ENCODE peak calls at places on chromosomes 1 and 21, in eight cellular contexts. J is nephron progenitor cell; U is stimulated activated CD4-positive, alpha-beta T cell treated with anti-CD3 and anti-CD28 coated beads, Interleukin-12 subunit alpha, Interleukin-12 subunit beta, amount 100 ng/mL, for 4 hours; N is iris pigment epithelial cell; L is prostate gland; K is HT1080; R is epithelial cell of prostate; H is activated gamma-delta T cell treated with Interleukin-2 at 50 U/mL for 16 hours. I is an unnamed sample.

GRCh38 chr1:6162773-6163172 is 17.3 kb downstream of the CHD5 start:
- DNase-seq in J (no peak), U (no peak), N (no peak), L (no peak), K (no peak), R (no peak), H (no peak), I (peak)

GRCh38 chr1:234918216-234918841 is 210.3 kb downstream of the TOMM20 start:
- DNase-seq in J (peak), U (no peak), N (no peak), L (peak), K (no peak), R (no peak), H (no peak), I (no peak)

GRCh38 chr1:55773189-55773940 is 558.2 kb upstream of the USP24 start:
- DNase-seq in J (no peak), U (no peak), N (no peak), L (no peak), K (no peak), R (no peak), H (no peak), I (no peak)

GRCh38 chr21:31873696-31874599 is 1.1 kb downstream of the HUNK start:
- DNase-seq in J (peak), U (peak), N (no peak), L (peak), K (no peak), R (no peak), H (no peak), I (peak)

GRCh38 chr1:6280761-6281451 is 20.0 kb upstream of the GPR153 start:
- DNase-seq in J (peak), U (no peak), N (no peak), L (no peak), K (no peak), R (no peak), H (no peak), I (no peak)

GRCh38 chr1:152398812-152399698 is 15.0 kb downstream of the CRNN start:
- DNase-seq in J (no peak), U (no peak), N (no peak), L (no peak), K (peak), R (no peak), H (no peak), I (no peak)

GRCh38 chr1:20708891-20709290 is 8.9 kb downstream of the KIF17 start:
- DNase-seq in J (no peak), U (no peak), N (no peak), L (no peak), K (no peak), R (no peak), H (no peak), I (no peak)

GRCh38 chr21:42414928-42415769 is 11.4 kb downstream of the UBASH3A start:
- DNase-seq in J (no peak), U (peak), N (peak), L (no peak), K (peak), R (no peak), H (peak), I (no peak)

GRCh38 chr1:29269356-29269755 is 33.0 kb downstream of the PTPRU start:
- DNase-seq in J (no peak), U (no peak), N (no peak), L (no peak), K (no peak), R (no peak), H (no peak), I (no peak)

GRCh38 chr1:186155594-186155993 is 219.5 kb downstream of the TPR start:
- DNase-seq in J (no peak), U (no peak), N (peak), L (no peak), K (peak), R (peak), H (no peak), I (no peak)

GRCh38 chr1:206814716-206815341 is 42.5 kb upstream of the IL10 start:
- DNase-seq in J (no peak), U (no peak), N (peak), L (no peak), K (peak), R (no peak), H (no peak), I (no peak)

GRCh38 chr1:47436979-47437517 is 796 bp upstream of the FOXD2 start:
- DNase-seq in J (peak), U (peak), N (no peak), L (no peak), K (no peak), R (no peak), H (no peak), I (no peak)

GRCh38 chr1:17194981-17195528 is 9.9 kb upstream of the PADI1 start:
- DNase-seq in J (no peak), U (no peak), N (no peak), L (no peak), K (no peak), R (no peak), H (no peak), I (no peak)

GRCh38 chr1:32759997-32760623 is 57.0 kb downstream of the YARS1 start:
- DNase-seq in J (peak), U (no peak), N (peak), L (peak), K (peak), R (peak), H (no peak), I (no peak)

GRCh38 chr1:38271116-38271633 is 224.6 kb upstream of the POU3F1 start:
- DNase-seq in J (no peak), U (no peak), N (no peak), L (no peak), K (no peak), R (no peak), H (no peak), I (no peak)

GRCh38 chr21:36005879-36006400 is 54.4 kb downstream of the SETD4 start:
- DNase-seq in J (no peak), U (no peak), N (no peak), L (no peak), K (no peak), R (no peak), H (no peak), I (no peak)

GRCh38 chr1:10830961-10831669 is 34.7 kb upstream of the CASZ1 start:
- DNase-seq in J (no peak), U (no peak), N (no peak), L (no peak), K (peak), R (no peak), H (no peak), I (no peak)

GRCh38 chr1:12406218-12407021 is 176.6 kb downstream of the VPS13D start:
- DNase-seq in J (no peak), U (no peak), N (peak), L (no peak), K (no peak), R (no peak), H (no peak), I (no peak)

GRCh38 chr1:176866011-176866410 is 298.5 kb downstream of the ASTN1 start:
- DNase-seq in J (no peak), U (no peak), N (peak), L (no peak), K (peak), R (no peak), H (no peak), I (no peak)

GRCh38 chr1:79133703-79134258 is 127.3 kb upstream of the ADGRL4 start:
- DNase-seq in J (no peak), U (no peak), N (peak), L (no peak), K (no peak), R (no peak), H (no peak), I (no peak)

GRCh38 chr21:36433011-36433709 is 46.8 kb downstream of the CLDN14 start:
- DNase-seq in J (no peak), U (no peak), N (no peak), L (no peak), K (no peak), R (no peak), H (no peak), I (no peak)

GRCh38 chr1:30755746-30756145 is 1.8 kb downstream of the LAPTM5 start:
- DNase-seq in J (no peak), U (no peak), N (no peak), L (no peak), K (no peak), R (no peak), H (no peak), I (no peak)

GRCh38 chr1:36920801-36921405 is 113.4 kb downstream of the GRIK3 start:
- DNase-seq in J (no peak), U (no peak), N (no peak), L (no peak), K (no peak), R (no peak), H (no peak), I (no peak)

I was measured in NCI-H510A treated with DMSO at 0.1 percent for 48 hours.